ENCODE peak calls at places on chromosomes 1 and 21, in four cellular contexts. E is CD8-positive, alpha-beta T cell; H is vagina; T is cardiac muscle cell. F is an unnamed sample.

GRCh38 chr1:78177708-78178270 is 132.0 kb downstream of the GIPC2 start:
- DNase-seq in T (no peak), H (no peak), E (no peak), F (no peak)

GRCh38 chr1:80155371-80155770 is 1148.8 kb upstream of the ADGRL4 start:
- DNase-seq in E (no peak), T (peak; percentile 5), H (no peak), F (no peak)

GRCh38 chr1:48182441-48182840 is 40.1 kb upstream of the SLC5A9 start:
- DNase-seq in E (no peak), H (no peak), T (no peak), F (peak; percentile 44)

GRCh38 chr1:235105051-235106043 is 23.3 kb downstream of the TOMM20 start:
- DNase-seq in H (no peak), E (peak; percentile 36), T (peak; percentile 51), F (no peak)

GRCh38 chr1:215529111-215529510 is 38.0 kb upstream of the KCTD3 start:
- DNase-seq in E (no peak), H (no peak), T (no peak), F (no peak)

GRCh38 chr1:187409341-187409740 is 580.6 kb downstream of the PLA2G4A start:
- DNase-seq in E (no peak), H (no peak), T (peak; percentile 91), F (no peak)

GRCh38 chr1:154386643-154387352 is 18.3 kb upstream of the IL6R start:
- DNase-seq in H (no peak), E (peak; percentile 74), T (peak; percentile 36), F (no peak)

GRCh38 chr1:10635385-10635896 is 160.7 kb downstream of the PEX14 start:
- DNase-seq in E (no peak), H (no peak), T (peak; percentile 16), F (no peak)

GRCh38 chr21:42377211-42377950 is 11.0 kb upstream of the TFF1 start:
- DNase-seq in H (no peak), E (no peak), T (no peak), F (no peak)

GRCh38 chr1:84436907-84437667 is 38.8 kb downstream of the DNASE2B start:
- DNase-seq in H (no peak), T (no peak), E (peak; percentile 50), F (no peak)

GRCh38 chr1:12022036-12022435 is 2.7 kb downstream of the MIIP start:
- DNase-seq in H (no peak), T (no peak), E (no peak), F (no peak)

GRCh38 chr1:198117267-198117666 is 39.5 kb upstream of the NEK7 start:
- DNase-seq in H (no peak), E (no peak), T (peak; percentile 69), F (no peak)

GRCh38 chr1:153608742-153609584 is 4.0 kb downstream of the S100A16 start:
- DNase-seq in E (no peak), H (no peak), T (peak; percentile 91), F (peak; percentile 53)

GRCh38 chr21:38277501-38278111 is 20.8 kb downstream of the KCNJ15 start:
- DNase-seq in E (no peak), T (peak; percentile 96), H (no peak), F (peak; percentile 54)

DNA sequence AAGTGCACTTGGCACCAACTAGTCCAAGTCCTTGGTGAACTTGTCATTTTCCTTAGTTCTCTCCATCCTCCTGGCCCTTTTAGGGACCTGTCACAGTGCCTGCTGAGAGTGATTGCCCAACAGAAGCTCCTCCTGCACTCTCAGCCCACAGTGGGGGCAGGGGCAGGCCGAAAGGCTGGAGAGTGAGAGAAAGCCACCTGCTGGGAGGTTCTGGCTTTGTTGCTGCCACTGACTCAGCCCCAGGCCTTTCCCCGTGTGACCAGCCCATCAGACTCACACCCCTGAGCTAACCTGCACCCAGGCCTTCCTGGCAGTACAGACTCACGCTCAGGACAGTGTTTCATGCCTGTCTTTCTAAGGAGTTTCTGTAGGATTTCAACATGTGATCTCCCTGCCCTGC is 17.1 kb upstream of the PROK1 start:
- DNase-seq in T (peak; percentile 53), E (no peak), H (no peak), F (peak; percentile 38)
- TF ChIP-seq CTCF in T (peak; percentile 26), E (no peak), H (no peak), F (no peak)

DNA sequence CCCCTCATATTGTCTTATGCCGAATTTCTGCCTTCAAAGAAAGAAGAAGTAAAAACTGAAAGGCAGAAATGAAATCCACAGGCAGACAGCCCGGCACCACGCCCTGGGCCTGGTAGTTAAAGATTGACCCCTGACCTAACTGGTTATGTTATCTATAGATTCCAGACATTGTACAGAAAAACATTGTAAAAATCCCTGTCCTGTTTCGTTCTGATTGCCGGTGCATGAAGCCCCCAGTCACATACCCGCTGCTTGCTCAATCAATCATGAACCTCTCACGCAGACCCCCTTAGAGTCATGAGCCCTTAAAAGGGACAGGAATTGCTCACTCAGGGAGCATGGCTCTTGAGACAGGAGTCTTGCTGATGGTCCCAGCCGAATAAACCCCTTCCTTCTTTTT is 49.3 kb downstream of the JMJD4 start:
- DNase-seq in H (no peak), E (no peak), T (no peak), F (no peak)
- H3K9me3 ChIP-seq in H (peaks cover 3% of the 10 kb centered on the region), E (peaks cover 21% of the 10 kb centered on the region), T (no peaks in the 10 kb centered on the region), F (no peaks in the 10 kb centered on the region)

DNA sequence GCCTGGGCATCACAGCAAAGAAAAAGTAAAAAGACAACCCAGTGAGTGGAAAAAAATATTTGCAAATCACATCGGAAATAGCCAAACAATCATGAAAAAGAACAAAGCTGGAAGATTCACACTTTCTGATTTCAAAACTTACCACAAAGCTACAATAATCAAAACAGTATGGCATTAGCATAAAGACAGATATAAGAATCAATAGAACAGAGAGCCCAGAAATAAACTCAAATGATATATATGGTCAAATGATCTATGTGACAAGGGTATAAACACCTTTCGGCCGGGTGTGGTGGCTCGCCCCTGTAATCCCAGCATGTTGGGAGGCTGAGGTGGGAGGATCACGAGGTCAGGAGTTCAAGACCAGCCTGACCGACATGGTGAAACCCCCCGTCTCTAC is 13.5 kb downstream of the ACOT7 start:
- DNase-seq in E (no peak), H (no peak), T (no peak), F (no peak)
- H3K27me3 ChIP-seq in E (no peaks in the 10 kb centered on the region), H (no peaks in the 10 kb centered on the region), T (no peaks in the 10 kb centered on the region), F (no peaks in the 10 kb centered on the region)

DNA sequence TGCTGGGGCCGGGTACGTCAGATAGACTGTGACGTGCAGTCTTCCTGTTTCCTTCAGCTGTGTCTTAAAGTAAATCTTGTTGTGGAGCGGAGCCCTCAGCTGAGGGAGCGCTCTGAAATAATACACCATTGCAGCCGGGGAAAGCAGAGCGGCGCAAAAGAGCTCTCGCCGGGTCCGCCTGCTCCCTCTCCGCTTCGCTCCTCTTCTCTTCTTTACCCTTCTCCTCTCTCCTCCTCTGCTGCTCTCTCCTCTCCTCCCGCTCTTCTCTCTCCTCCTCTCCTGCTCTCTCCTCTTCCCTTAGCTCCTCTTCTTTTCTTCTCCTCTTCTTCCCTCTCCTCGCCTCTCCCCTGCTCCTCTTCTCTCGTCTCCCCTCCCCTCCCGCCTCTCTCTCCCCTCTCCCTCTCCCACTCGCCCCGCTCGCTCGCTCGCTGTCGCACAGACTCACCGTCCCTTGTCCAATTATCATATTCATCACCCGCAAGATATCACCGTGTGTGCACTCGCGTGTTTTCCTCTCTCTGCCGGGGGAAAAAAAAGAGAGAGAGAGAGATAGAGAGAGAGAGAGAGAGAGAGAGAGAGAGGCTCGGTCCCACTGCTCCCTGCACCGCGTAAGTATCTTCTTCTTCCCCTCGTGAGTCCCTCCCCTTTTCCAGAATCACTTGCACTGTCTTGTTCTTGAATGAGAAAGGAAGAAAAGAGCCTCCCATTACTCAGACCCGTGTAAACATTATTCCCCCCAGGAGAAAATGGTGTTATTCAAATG is at the start of gene PROX1:
- DNase-seq in H (no peak), T (peak; percentile 92), E (no peak), F (peak; percentile 95)
- TF ChIP-seq CTCF in H (no peak), T (peak; percentile 15), E (no peak), F (no peak)

DNA sequence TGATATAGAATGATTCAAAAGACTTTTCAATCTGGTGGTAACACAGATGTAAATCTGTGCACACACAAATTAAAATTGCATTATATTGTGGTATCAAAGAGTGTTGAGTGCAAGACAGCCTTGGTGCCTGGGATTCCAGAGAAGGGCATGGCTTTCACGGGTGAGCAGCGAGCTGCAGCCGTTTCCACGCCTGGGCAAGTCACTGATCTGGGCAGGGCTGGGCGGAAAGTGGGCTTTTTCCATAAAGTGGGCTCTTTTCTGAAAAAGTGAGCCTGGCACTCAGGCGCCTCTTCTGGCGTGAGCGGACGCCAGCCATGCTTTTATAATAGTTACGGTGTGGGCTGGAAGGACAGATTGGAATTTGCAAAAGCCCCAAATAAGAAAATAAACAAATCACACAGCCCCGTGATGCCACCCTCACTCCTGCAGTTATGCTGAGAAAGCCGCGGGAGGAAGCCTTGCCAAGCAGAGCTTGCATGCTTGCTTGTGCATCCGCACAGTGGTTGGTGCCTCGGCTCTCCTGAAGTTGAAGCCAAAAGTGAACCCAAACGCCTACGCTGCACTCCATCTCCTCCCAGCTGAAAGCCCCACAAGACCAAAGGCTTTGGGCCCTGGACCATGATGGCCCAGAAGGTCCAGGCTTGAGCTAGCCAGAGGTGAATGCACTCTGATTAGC is 7.1 kb upstream of the C1orf115 start:
- DNase-seq in E (no peak), T (no peak), H (no peak), F (peak; percentile 84)
- H3K9me3 ChIP-seq in E (no peaks in the 10 kb centered on the region), T (no peaks in the 10 kb centered on the region), H (no peaks in the 10 kb centered on the region), F (no peaks in the 10 kb centered on the region)

GRCh38 chr1:209326096-209326495 is 257.4 kb upstream of the CAMK1G start:
- DNase-seq in H (no peak), T (no peak), E (no peak), F (no peak)
- H3K27me3 ChIP-seq in H (no peaks in the 10 kb centered on the region), T (no peaks in the 10 kb centered on the region), E (no peaks in the 10 kb centered on the region), F (no peaks in the 10 kb centered on the region)

GRCh38 chr1:181104042-181104789 is 15.7 kb downstream of the IER5 start:
- DNase-seq in E (peak; percentile 63), T (peak; percentile 36), H (no peak), F (peak; percentile 24)
- TF ChIP-seq CTCF in E (no peak), T (no peak), H (no peak), F (no peak)

GRCh38 chr21:21200103-21200938 is 202.1 kb downstream of the NCAM2 start:
- DNase-seq in E (no peak), T (peak; percentile 98), H (no peak), F (no peak)

GRCh38 chr21:21195417-21195816 is 197.2 kb downstream of the NCAM2 start:
- DNase-seq in E (no peak), T (no peak), H (no peak), F (no peak)

GRCh38 chr21:21199342-21200102 is 201.3 kb downstream of the NCAM2 start:
- DNase-seq in H (no peak), T (no peak), E (no peak), F (no peak)

GRCh38 chr21:21196848-21197247 is 198.6 kb downstream of the NCAM2 start:
- DNase-seq in E (no peak), T (no peak), H (no peak), F (no peak)

DNA sequence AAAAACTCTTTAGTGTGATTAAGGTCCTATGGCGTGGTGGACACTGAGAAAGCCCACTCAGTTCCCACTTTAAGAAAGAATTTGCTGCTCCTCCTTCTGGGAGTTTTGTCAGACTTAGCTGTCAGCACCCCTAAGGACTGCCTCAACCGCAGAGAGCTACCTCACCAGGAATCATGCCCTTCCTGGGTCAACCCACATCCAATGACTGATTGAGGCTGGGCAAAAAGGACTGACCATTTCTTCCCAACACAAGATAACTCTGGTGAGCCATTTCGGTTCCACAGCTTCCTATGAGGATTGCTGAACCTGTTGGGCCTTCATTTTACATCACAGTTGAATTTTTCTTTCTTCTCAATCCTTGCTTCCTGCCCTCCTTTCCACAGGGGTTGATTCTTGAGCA is 197.9 kb downstream of the NCAM2 start:
- DNase-seq in T (peak; percentile 30), H (no peak), E (no peak), F (no peak)
- H3K9me3 ChIP-seq in T (no peaks in the 10 kb centered on the region), H (no peaks in the 10 kb centered on the region), E (no peaks in the 10 kb centered on the region), F (no peaks in the 10 kb centered on the region)

F was measured in thyroid gland.